ENCODE peak calls at places on chromosomes 7 and 10, in eight cellular contexts. C is iris pigment epithelial cell; R is activated naive CD8-positive, alpha-beta T cell treated with anti-CD3 and anti-CD28 coated beads, Interleukin-2, amount 50 U/mL, for 24 hours; J is ACHN; Y is transverse colon; I is HL-60; D is activated T-cell treated with anti-CD3 and anti-CD28 coated beads, Interleukin-2, amount 50 U/mL, for 72 hours; P is COR-L47. F is an unnamed sample.
A peak's percentile ranks its signal among the peaks of the same experiment; 100 is the strongest.

GRCh38 chr7:132740176-132740575 is 163.9 kb upstream of the PLXNA4 start:
- DNase-seq in C (no peak), D (no peak), Y (no peak), I (no peak), P (no peak), J (no peak), R (no peak), F (no peak)

GRCh38 chr7:115297651-115298050 is 375.8 kb downstream of the MDFIC start:
- DNase-seq in P (no peak), R (no peak), C (peak; percentile 95), D (no peak), I (no peak), Y (peak; percentile 9), J (peak; percentile 85), F (no peak)

GRCh38 chr10:5547684-5547933 is 22.8 kb downstream of the CALML3 start:
- DNase-seq in I (no peak), J (peak; percentile 22), C (peak; percentile 47), R (no peak), Y (no peak), D (no peak), P (no peak), F (no peak)

GRCh38 chr7:50795831-50796230 is 13.1 kb upstream of the GRB10 start:
- DNase-seq in I (no peak), Y (no peak), D (no peak), C (no peak), R (no peak), J (peak; percentile 42), P (no peak), F (no peak)

GRCh38 chr7:132750530-132751281 is 174.4 kb upstream of the PLXNA4 start:
- DNase-seq in C (peak; percentile 31), R (no peak), I (no peak), P (no peak), Y (no peak), J (no peak), D (no peak), F (no peak)

GRCh38 chr10:44864042-44864436 is 47.1 kb upstream of the TMEM72 start:
- DNase-seq in P (no peak), D (peak; percentile 40), C (no peak), R (no peak), I (no peak), J (no peak), Y (peak; percentile 32), F (no peak)

GRCh38 chr7:152126741-152127140 is 101.3 kb downstream of the GALNT11 start:
- DNase-seq in Y (no peak), J (no peak), D (no peak), R (no peak), P (no peak), C (no peak), I (no peak), F (no peak)

GRCh38 chr7:132080967-132081668 is 495.2 kb downstream of the PLXNA4 start:
- DNase-seq in P (no peak), J (no peak), R (no peak), I (no peak), D (no peak), Y (peak; percentile 17), C (no peak), F (peak; percentile 54)

GRCh38 chr10:76388321-76388720 is 956.9 kb downstream of the LRMDA start:
- DNase-seq in R (no peak), I (no peak), D (no peak), C (peak; percentile 30), P (no peak), Y (no peak), J (no peak), F (no peak)

GRCh38 chr10:97292097-97292861 is at the start of gene ARHGAP19:
- DNase-seq in J (peak; percentile 99), D (peak; percentile 95), Y (peak; percentile 96), R (peak; percentile 90), I (peak; percentile 99), C (peak; percentile 99), P (peak; percentile 91), F (peak; percentile 94)

GRCh38 chr7:108686494-108686893 is 116.8 kb downstream of the DNAJB9 start:
- DNase-seq in Y (no peak), R (no peak), P (no peak), C (no peak), J (no peak), D (no peak), I (no peak), F (no peak)

GRCh38 chr10:129941199-129942018 is 22.7 kb downstream of the EBF3 start:
- DNase-seq in R (no peak), I (no peak), P (no peak), C (no peak), D (no peak), Y (no peak), J (no peak), F (no peak)

GRCh38 chr7:101618916-101619315 is 10.2 kb downstream of the MYL10 start:
- DNase-seq in I (no peak), D (no peak), C (no peak), Y (no peak), J (no peak), P (no peak), R (no peak), F (no peak)

F was measured in AG09309.